ENCODE peak calls at places on chromosomes 5 and 9, in four cellular contexts. J is aorta, Q is heart right ventricle, V is left ventricle myocardium inferior. O is an unnamed sample. For H3K27me3 and H3K4me1, the result is how much of the 10 kb centered on the place peaks cover.

GRCh38 chr9:132032584-132032945 is 47.1 kb downstream of the MED27 start:
- DNase-seq in J (no peak), Q (no peak), V (no peak), O (peak)

GRCh38 chr5:37701868-37702267 is 138.0 kb downstream of the GDNF start:
- DNase-seq in J (no peak), Q (no peak), V (no peak), O (no peak)

GRCh38 chr5:130066644-130067043 is 162.4 kb downstream of the CHSY3 start:
- DNase-seq in J (no peak), Q (no peak), V (peak), O (no peak)

GRCh38 chr9:127463891-127464290 is 12.6 kb downstream of the LRSAM1 start:
- DNase-seq in J (no peak), Q (peak), V (peak), O (no peak)

GRCh38 chr9:4077499-4078102 is 222.3 kb downstream of the GLIS3 start:
- DNase-seq in J (peak), Q (peak), V (peak), O (peak)

GRCh38 chr5:31637851-31638250 is 1.1 kb upstream of the PDZD2 start:
- DNase-seq in J (no peak), Q (no peak), V (no peak), O (no peak)

GRCh38 chr5:157915638-157916037 is 56.7 kb upstream of the CLINT1 start:
- DNase-seq in J (peak), Q (peak), V (peak), O (peak)

GRCh38 chr5:73564644-73565165 is 734 bp downstream of the ANKRA2 start:
- DNase-seq in J (no peak), Q (no peak), V (no peak), O (no peak)

GRCh38 chr5:171914939-171915338 is 91.5 kb downstream of the FBXW11 start:
- DNase-seq in J (no peak), Q (no peak), V (no peak), O (no peak)

GRCh38 chr5:125198270-125198974 is 452.0 kb upstream of the ZNF608 start:
- DNase-seq in J (peak), Q (peak), V (peak), O (peak)

GRCh38 chr9:129383415-129384088 is 205.5 kb upstream of the IER5L start:
- DNase-seq in J (peak), Q (peak), V (peak), O (peak)

GRCh38 chr9:89978185-89978584 is 373.4 kb downstream of the GADD45G start:
- DNase-seq in J (no peak), Q (no peak), V (no peak), O (no peak)

GRCh38 chr9:36855443-36856315 is 178.4 kb downstream of the PAX5 start:
- DNase-seq in J (no peak), Q (no peak), V (no peak), O (no peak)

GRCh38 chr9:124429530-124429867 is 14.3 kb upstream of the PSMB7 start:
- DNase-seq in J (no peak), Q (no peak), V (no peak), O (no peak)

GRCh38 chr5:145466533-145466932 is 368.6 kb downstream of the PRELID2 start:
- DNase-seq in J (no peak), Q (no peak), V (no peak), O (no peak)

GRCh38 chr5:113067635-113068344 is 91.2 kb downstream of the DCP2 start:
- DNase-seq in J (no peak), Q (no peak), V (no peak), O (no peak)

GRCh38 chr5:75058986-75059508 is 6.7 kb upstream of the GCNT4 start:
- DNase-seq in J (no peak), Q (no peak), V (no peak), O (no peak)

GRCh38 chr9:83536332-83536731 is 1.9 kb downstream of the FRMD3 start:
- DNase-seq in J (no peak), Q (no peak), V (no peak), O (no peak)

DNA sequence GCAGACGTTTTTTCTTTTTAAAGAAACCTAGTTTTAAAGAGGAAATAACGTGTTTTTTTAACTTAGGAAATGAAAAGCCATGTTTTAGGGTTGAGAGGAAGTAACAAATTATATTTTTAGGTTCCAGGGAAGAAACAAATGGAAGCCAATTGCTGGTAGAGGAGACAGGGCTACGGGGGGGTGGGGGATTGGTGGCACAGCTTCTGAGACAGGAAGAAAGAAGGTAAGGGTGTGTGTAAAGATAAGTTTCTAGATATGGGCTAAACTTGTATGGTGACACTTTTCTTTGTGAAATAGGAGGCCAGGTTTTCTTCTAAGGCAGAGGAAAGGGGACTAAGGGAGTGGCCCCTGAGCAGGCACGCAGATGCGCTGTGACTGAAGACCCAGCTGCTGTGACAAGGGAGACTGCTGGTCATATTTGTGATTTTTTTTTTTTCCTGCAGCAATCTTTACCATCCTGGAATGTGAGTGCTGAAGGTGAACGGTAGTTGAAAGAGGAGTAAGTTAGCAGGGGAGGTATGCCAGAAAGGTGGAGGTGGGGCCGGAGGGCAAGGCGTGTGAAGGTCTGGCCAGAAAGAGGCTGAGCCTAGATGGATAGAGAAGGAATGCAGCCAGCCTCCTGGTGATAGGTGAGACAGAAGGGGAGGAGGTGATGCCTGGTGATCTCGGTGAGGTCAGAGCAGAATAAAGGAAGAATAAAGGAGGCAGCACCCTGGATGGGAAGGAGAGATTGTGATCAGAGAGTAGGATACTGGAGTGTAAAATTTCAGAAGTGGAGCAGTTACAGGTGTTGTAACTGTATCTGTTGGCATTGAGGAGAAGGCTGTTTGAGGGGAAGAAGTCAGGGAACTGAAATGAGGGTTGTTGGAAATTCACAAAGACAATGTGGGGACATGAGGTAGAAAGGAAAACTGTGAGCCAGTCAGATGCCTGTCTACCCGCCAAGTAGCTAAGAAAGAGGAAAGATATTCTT is 1.7 kb downstream of the GNG10 start:
- DNase-seq in J (no peak), Q (no peak), V (no peak), O (no peak)
- H3K27ac ChIP-seq in J (no peak), Q (peak), V (peak), O (peak)

DNA sequence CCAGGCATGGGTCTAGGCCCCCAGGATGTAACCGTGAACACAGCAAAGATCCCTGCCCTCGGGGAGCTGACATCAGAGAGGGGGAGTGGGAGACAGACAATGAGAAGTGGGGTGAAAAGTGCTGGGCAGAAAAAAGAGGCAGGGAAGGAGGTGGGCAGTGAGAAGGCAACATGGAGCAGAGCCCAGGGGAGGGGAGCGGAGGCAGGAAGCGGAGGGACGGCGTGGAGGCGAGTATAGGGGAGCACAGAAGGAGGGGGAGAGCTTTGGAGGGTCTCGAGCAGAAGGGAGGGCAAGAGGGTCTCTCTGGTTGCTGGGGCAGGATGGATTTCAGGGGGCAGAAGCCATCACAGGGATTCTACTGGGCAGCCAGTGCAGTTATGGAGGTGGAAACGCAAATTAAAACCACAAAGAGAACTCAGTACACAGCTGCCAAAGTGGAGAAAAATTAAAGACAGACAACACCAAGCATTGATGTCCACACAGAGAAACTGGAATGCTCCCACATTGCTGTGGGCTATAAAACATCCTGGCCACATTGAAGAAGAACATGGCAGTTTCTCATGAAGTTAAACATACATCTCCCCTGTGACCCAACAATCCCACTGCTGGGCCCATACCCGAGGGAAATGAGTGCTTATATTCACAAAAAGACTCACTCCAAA is 21.1 kb upstream of the LAMC3 start:
- DNase-seq in J (no peak), Q (no peak), V (no peak), O (no peak)
- H3K27me3 ChIP-seq in J (under half), Q (under half), V (half or more), O (under half)

GRCh38 chr5:132421442-132421841 is 51.9 kb downstream of the SLC22A5 start:
- DNase-seq in J (no peak), Q (no peak), V (no peak), O (no peak)

GRCh38 chr5:132417889-132418432 is 48.5 kb downstream of the SLC22A5 start:
- DNase-seq in J (no peak), Q (no peak), V (no peak), O (no peak)

GRCh38 chr5:132420706-132421272 is 51.3 kb downstream of the SLC22A5 start:
- DNase-seq in J (no peak), Q (no peak), V (no peak), O (peak)

GRCh38 chr5:132418876-132419275 is 49.4 kb downstream of the SLC22A5 start:
- DNase-seq in J (no peak), Q (no peak), V (no peak), O (no peak)

GRCh38 chr5:132419517-132420468 is 50.3 kb downstream of the SLC22A5 start:
- DNase-seq in J (peak), Q (peak), V (peak), O (peak)
- H3K4me1 ChIP-seq in J (under half), Q (half or more), V (half or more), O (under half)

GRCh38 chr9:116027951-116028350 is 125.6 kb upstream of the PAPPA start:
- DNase-seq in J (no peak), Q (no peak), V (no peak), O (no peak)

GRCh38 chr9:116032683-116033440 is 120.7 kb upstream of the PAPPA start:
- DNase-seq in J (no peak), Q (no peak), V (no peak), O (no peak)

GRCh38 chr9:116027511-116027910 is 126.1 kb upstream of the PAPPA start:
- DNase-seq in J (no peak), Q (no peak), V (no peak), O (no peak)

GRCh38 chr9:116030532-116030931 is 123.1 kb upstream of the PAPPA start:
- DNase-seq in J (no peak), Q (no peak), V (no peak), O (no peak)

DNA sequence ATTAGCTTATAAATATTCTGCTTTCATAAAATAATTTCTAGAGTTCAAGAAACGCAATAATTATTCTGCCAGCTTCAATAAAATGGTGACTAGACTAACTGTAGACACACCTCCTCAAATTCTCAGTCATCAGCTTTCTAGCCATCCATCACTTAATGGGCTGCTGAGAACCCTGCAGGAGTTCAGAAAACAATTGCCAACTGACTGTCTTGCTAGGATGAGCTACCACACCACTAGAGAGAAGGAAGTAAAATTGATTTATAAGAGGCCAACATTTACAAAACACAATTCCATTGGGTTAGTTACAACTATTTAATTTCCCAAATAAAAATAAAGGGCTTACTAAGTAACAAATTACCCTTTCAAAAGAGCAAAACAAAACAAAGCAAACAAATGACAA is 126.5 kb upstream of the PAPPA start:
- DNase-seq in J (no peak), Q (no peak), V (no peak), O (no peak)
- H3K27ac ChIP-seq in J (no peak), Q (no peak), V (no peak), O (no peak)

GRCh38 chr5:173230741-173231380 is 4.1 kb downstream of the NKX2-5 start:
- DNase-seq in J (peak), Q (peak), V (no peak), O (no peak)
- H3K27me3 ChIP-seq in J (under half), Q (under half), V (half or more), O (under half)

DNA sequence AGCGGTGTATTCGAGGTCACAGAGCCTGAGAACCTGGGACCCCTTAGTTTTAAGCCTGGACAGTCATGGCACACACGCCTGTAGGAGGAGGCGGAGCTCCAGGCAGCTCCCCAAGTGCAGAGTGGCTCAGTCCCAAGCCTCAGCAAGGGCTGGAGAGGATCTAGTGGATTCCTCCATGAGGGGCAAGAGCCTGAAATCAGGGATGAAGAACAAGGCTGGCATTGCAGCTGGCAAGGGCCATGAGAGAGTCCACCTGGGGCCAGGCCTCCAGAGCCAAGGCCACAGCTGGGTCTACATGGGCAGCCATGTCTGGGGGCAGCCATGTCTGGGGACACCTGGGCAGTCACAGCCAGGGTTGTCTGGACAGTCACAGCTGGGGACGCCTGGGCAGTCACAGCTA is 21.9 kb downstream of the ADAMTSL2 start:
- DNase-seq in J (no peak), Q (no peak), V (no peak), O (no peak)
- H3K4me1 ChIP-seq in J (under half), Q (under half), V (under half), O (under half)

DNA sequence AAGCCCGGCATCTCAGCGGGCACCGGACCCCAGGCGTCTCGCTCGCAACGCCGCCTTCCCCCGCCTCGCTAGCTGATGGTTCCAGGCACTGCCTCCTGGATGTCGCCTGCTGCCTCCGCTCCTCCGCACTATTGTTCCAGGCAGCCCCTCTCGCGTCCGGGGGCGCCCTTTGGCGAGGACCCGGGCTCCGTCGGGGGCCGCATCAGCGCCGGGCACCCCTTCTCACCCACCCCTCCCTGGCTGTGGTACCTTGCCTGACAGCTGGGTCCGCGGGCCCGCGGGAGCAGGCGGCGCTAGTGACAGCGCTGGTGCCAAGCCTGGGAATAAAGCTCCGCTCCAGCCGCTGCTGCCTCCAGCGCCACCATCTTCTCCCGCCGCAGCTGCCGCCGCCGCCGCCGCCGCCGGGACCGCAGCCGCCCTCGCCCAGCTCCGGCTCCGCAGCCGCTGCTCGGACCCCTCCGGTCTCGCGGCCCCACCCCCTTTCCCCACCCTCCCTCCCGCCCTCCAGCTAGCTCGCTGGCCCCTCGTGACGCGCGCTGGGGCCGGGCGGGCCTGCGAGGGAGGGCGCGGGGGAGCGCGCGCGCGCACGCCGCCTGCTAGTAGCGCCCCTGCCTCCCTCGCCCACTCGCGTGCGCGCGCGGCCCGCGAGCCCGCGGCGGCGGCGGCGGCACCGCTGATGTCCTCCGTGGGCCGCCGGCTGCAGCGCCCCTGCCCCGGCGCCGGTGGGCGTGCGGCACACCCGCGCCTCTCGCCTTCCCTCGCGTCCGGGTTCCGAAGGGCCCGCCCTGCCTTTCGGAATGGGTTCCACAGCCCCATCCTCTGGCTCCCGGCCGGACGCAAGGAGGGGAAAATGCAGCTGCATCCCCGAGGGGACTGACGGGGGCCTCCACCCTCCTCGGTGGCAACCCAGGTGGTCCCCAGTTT is at the start of gene APBA1:
- DNase-seq in J (peak), Q (peak), V (peak), O (peak)
- H3K27ac ChIP-seq in J (peak), Q (peak), V (peak), O (peak)

GRCh38 chr5:173246135-173246495 is 11.1 kb upstream of the NKX2-5 start:
- DNase-seq in J (no peak), Q (no peak), V (no peak), O (no peak)

GRCh38 chr5:173247504-173247903 is 12.5 kb upstream of the NKX2-5 start:
- DNase-seq in J (no peak), Q (no peak), V (no peak), O (no peak)

GRCh38 chr5:173248481-173248880 is 13.5 kb upstream of the NKX2-5 start:
- DNase-seq in J (no peak), Q (no peak), V (no peak), O (no peak)

GRCh38 chr5:173245319-173246134 is 10.5 kb upstream of the NKX2-5 start:
- DNase-seq in J (no peak), Q (peak), V (peak), O (no peak)

GRCh38 chr5:173247050-173247449 is 12.0 kb upstream of the NKX2-5 start:
- DNase-seq in J (no peak), Q (no peak), V (no peak), O (no peak)
- H3K27me3 ChIP-seq in J (under half), Q (under half), V (half or more), O (under half)